ENCODE peak calls at places on chromosomes 16 and 17, in seven cellular contexts. N, G, M, V, S, J and P are unnamed samples.

GRCh38 chr16:85393674-85394510 is 219.2 kb upstream of the GSE1 start:
- DNase-seq in N (peak; percentile 73), G (peak; percentile 66), M (no peak), V (peak; percentile 75), S (peak; percentile 88), J (peak; percentile 76), P (peak; percentile 92)

GRCh38 chr16:84893849-84894599 is 74.2 kb downstream of the CRISPLD2 start:
- DNase-seq in N (no peak), G (no peak), M (peak; percentile 49), V (no peak), S (peak; percentile 54), J (no peak), P (no peak)

GRCh38 chr17:51165680-51166197 is 472 bp upstream of the NME2 start:
- DNase-seq in N (no peak), G (no peak), M (peak; percentile 6), V (no peak), S (no peak), J (peak; percentile 74), P (no peak)

GRCh38 chr16:57424599-57424998 is 20.0 kb downstream of the CCL17 start:
- DNase-seq in N (no peak), G (no peak), M (no peak), V (no peak), S (no peak), J (no peak), P (no peak)

GRCh38 chr17:33328129-33328528 is 35.0 kb upstream of the ASIC2 start:
- DNase-seq in N (no peak), G (no peak), M (peak; percentile 13), V (no peak), S (no peak), J (peak; percentile 61), P (no peak)

GRCh38 chr16:30065943-30066881 is 652 bp downstream of the ALDOA start:
- DNase-seq in N (peak; percentile 67), G (no peak), M (no peak), V (peak; percentile 54), S (no peak), J (no peak), P (no peak)

GRCh38 chr16:11665071-11665491 is 3.2 kb upstream of the SNN start:
- DNase-seq in N (peak; percentile 69), G (no peak), M (no peak), V (peak; percentile 49), S (no peak), J (peak; percentile 67), P (no peak)

GRCh38 chr16:20938426-20938825 is 37.9 kb downstream of the LYRM1 start:
- DNase-seq in N (no peak), G (no peak), M (no peak), V (no peak), S (no peak), J (no peak), P (no peak)

GRCh38 chr17:68318103-68318991 is 27.1 kb downstream of the ARSG start:
- DNase-seq in N (no peak), G (no peak), M (peak; percentile 66), V (no peak), S (no peak), J (no peak), P (no peak)

GRCh38 chr16:89445166-89445565 is 45.2 kb downstream of the ANKRD11 start:
- DNase-seq in N (no peak), G (no peak), M (no peak), V (no peak), S (no peak), J (no peak), P (no peak)

GRCh38 chr17:40121886-40122465 is at the start of gene MSL1:
- DNase-seq in N (peak; percentile 94), G (peak; percentile 86), M (no peak), V (peak; percentile 86), S (peak; percentile 94), J (peak; percentile 83), P (peak; percentile 95)

GRCh38 chr17:83198366-83199341 is 119.2 kb downstream of the METRNL start:
- DNase-seq in N (peak; percentile 53), G (peak; percentile 1), M (no peak), V (no peak), S (no peak), J (no peak), P (no peak)

GRCh38 chr16:75660726-75661302 is 13.2 kb downstream of the TERF2IP start:
- DNase-seq in N (no peak), G (no peak), M (no peak), V (no peak), S (no peak), J (no peak), P (no peak)

GRCh38 chr17:61426482-61427304 is 25.5 kb upstream of the TBX4 start:
- DNase-seq in N (no peak), G (no peak), M (peak; percentile 41), V (no peak), S (no peak), J (no peak), P (no peak)

GRCh38 chr17:81160747-81161453 is 4.4 kb upstream of the PVALEF start:
- DNase-seq in N (no peak), G (no peak), M (no peak), V (no peak), S (no peak), J (no peak), P (no peak)

GRCh38 chr16:46629331-46629843 is 8.2 kb upstream of the SHCBP1 start:
- DNase-seq in N (no peak), G (no peak), M (peak; percentile 32), V (no peak), S (no peak), J (peak; percentile 63), P (peak; percentile 41)

GRCh38 chr16:27208809-27209208 is 5.5 kb downstream of the KDM8 start:
- DNase-seq in N (no peak), G (no peak), M (peak; percentile 80), V (no peak), S (no peak), J (no peak), P (no peak)

GRCh38 chr16:20236890-20237289 is 90.4 kb downstream of the GP2 start:
- DNase-seq in N (no peak), G (no peak), M (no peak), V (no peak), S (no peak), J (no peak), P (no peak)

GRCh38 chr16:66457888-66458287 is 30.8 kb downstream of the BEAN1 start:
- DNase-seq in N (peak; percentile 23), G (no peak), M (no peak), V (no peak), S (no peak), J (no peak), P (no peak)

GRCh38 chr17:81682565-81683207 is 911 bp downstream of the ARL16 start:
- DNase-seq in N (no peak), G (no peak), M (no peak), V (no peak), S (no peak), J (no peak), P (no peak)

GRCh38 chr17:39867891-39868553 is at the start of gene ZPBP2:
- DNase-seq in N (peak; percentile 60), G (peak; percentile 54), M (no peak), V (peak; percentile 71), S (peak; percentile 46), J (peak; percentile 41), P (peak; percentile 64)